ENCODE peak calls at places on chromosome 3, in nine cellular contexts. H is NCI-H2029 treated with DMSO at 0.1 percent for 48 hours; R is AG10803; D is GF-D8; B is amniotic stem cell; T is LHCN-M2; F is NCI-H1105 treated with DMSO at 0.1 percent for 48 hours; Y is CD8-positive, alpha-beta memory T cell; J is iPS-NIHi11. M is an unnamed sample.
A peak's percentile ranks its signal among the peaks of the same experiment; 100 is the strongest.

GRCh38 chr3:158488670-158489069 is 82.3 kb upstream of the MLF1 start:
- DNase-seq in H (no peak), R (no peak), D (no peak), B (no peak), T (no peak), F (no peak), Y (no peak), J (no peak), M (no peak)

GRCh38 chr3:47421741-47422649 is 41.2 kb downstream of the PTPN23 start:
- DNase-seq in H (peak; percentile 90), R (peak; percentile 27), D (no peak), B (no peak), T (peak; percentile 53), F (peak; percentile 49), Y (peak; percentile 44), J (peak; percentile 58), M (no peak)

GRCh38 chr3:122679085-122679466 is 1.6 kb upstream of the PARP14 start:
- DNase-seq in H (peak; percentile 73), R (peak; percentile 76), D (peak; percentile 48), B (peak; percentile 59), T (peak; percentile 71), F (peak; percentile 90), Y (peak; percentile 89), J (peak; percentile 80), M (no peak)

GRCh38 chr3:51982838-51983577 is at the start of gene ACY1:
- DNase-seq in H (no peak), R (peak; percentile 84), D (peak; percentile 62), B (peak; percentile 69), T (peak; percentile 79), F (peak; percentile 36), Y (peak; percentile 81), J (peak; percentile 99), M (peak; percentile 45)

GRCh38 chr3:55882006-55882405 is 394.9 kb upstream of the WNT5A start:
- DNase-seq in H (no peak), R (no peak), D (no peak), B (no peak), T (no peak), F (no peak), Y (no peak), J (peak; percentile 18), M (no peak)

GRCh38 chr3:28198970-28199369 is 42.4 kb upstream of the CMC1 start:
- DNase-seq in H (no peak), R (no peak), D (no peak), B (no peak), T (no peak), F (no peak), Y (no peak), J (no peak), M (no peak)

GRCh38 chr3:44682182-44682896 is 30.1 kb upstream of the ZNF502 start:
- DNase-seq in H (no peak), R (peak; percentile 90), D (no peak), B (no peak), T (peak; percentile 99), F (no peak), Y (no peak), J (no peak), M (no peak)

GRCh38 chr3:54530091-54530490 is 397.8 kb downstream of the LRTM1 start:
- DNase-seq in H (no peak), R (no peak), D (no peak), B (no peak), T (no peak), F (no peak), Y (no peak), J (no peak), M (no peak)

GRCh38 chr3:8972614-8973013 is 9.3 kb upstream of the RAD18 start:
- DNase-seq in H (no peak), R (peak; percentile 16), D (no peak), B (no peak), T (peak; percentile 70), F (no peak), Y (no peak), J (peak; percentile 45), M (no peak)

GRCh38 chr3:160678447-160678846 is 1.5 kb downstream of the ARL14 start:
- DNase-seq in H (no peak), R (no peak), D (no peak), B (no peak), T (no peak), F (no peak), Y (no peak), J (no peak), M (no peak)

M was measured in BJ.